ENCODE peak calls at places on chromosomes 12 and 14, in seven cellular contexts. X, E, S, V, Z, R and F are unnamed samples.

GRCh38 chr14:35512765-35513164 is 21.2 kb upstream of the INSM2 start:
- DNase-seq in E (no peak), S (no peak), X (no peak), Z (no peak), R (no peak), V (no peak), F (no peak)

GRCh38 chr12:38949363-38949762 is 44.0 kb upstream of the CPNE8 start:
- DNase-seq in E (no peak), S (no peak), Z (no peak), R (no peak), X (no peak), V (no peak), F (no peak)

GRCh38 chr12:26195250-26195640 is at the start of gene SSPN:
- DNase-seq in R (no peak), E (peak; percentile 84), V (peak; percentile 73), S (peak; percentile 93), X (peak; percentile 20), Z (peak; percentile 80), F (no peak)

GRCh38 chr14:105912641-105913180 is 386.3 kb downstream of the TMEM121 start:
- DNase-seq in Z (no peak), X (no peak), E (no peak), S (no peak), R (no peak), V (peak; percentile 4), F (no peak)

GRCh38 chr12:31482816-31483215 is 108.1 kb downstream of the DENND5B start:
- DNase-seq in E (no peak), S (no peak), X (peak; percentile 64), V (no peak), Z (no peak), R (no peak), F (no peak)

GRCh38 chr14:97705976-97706375 is 908.8 kb downstream of the VRK1 start:
- DNase-seq in E (no peak), V (no peak), Z (no peak), X (no peak), S (no peak), R (no peak), F (no peak)

GRCh38 chr12:49515266-49515665 is 23.6 kb upstream of the KCNH3 start:
- DNase-seq in S (no peak), E (peak; percentile 20), Z (no peak), R (no peak), V (no peak), X (peak; percentile 79), F (no peak)

GRCh38 chr12:66103011-66103913 is 27.3 kb downstream of the LLPH start:
- DNase-seq in V (no peak), S (no peak), E (no peak), Z (no peak), X (no peak), R (no peak), F (no peak)

GRCh38 chr12:132355742-132356681 is 26.6 kb upstream of the GALNT9 start:
- DNase-seq in Z (no peak), X (no peak), V (no peak), S (no peak), R (no peak), E (peak; percentile 81), F (no peak)

GRCh38 chr14:105935384-105935783 is 409.0 kb downstream of the TMEM121 start:
- DNase-seq in V (no peak), S (no peak), Z (no peak), X (no peak), E (no peak), R (no peak), F (no peak)

GRCh38 chr14:98056946-98057345 is 1215.1 kb downstream of the BCL11B start:
- DNase-seq in Z (no peak), R (no peak), S (no peak), V (no peak), E (no peak), X (no peak), F (no peak)

DNA sequence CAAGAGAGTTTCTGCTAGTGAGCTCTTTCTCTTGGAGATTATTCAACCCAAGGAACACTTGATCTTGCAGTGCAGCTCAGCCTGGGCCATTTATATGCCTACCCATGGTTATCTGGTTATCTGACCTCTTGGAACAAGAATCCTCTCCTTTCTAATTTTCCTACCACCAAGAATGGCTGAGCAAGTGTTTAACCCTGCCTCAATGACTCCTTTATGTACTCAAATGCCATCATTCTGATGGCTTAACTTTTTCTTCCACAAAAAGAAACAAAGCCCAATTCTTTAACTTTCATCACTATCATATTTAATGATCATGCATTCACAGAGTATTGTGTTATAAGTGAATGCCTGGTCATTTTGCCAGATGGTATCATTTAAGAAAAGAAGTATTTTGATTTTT is 67.8 kb downstream of the TMEM117 start:
- DNase-seq in Z (no peak), V (no peak), X (no peak), R (no peak), S (no peak), E (no peak), F (no peak)
- H3K4me3 ChIP-seq in Z (no peak overlapping the region), V (no peak overlapping the region), X (no peak overlapping the region), R (no peak overlapping the region), S (no peak overlapping the region), E (no peak overlapping the region), F (no peak overlapping the region)

DNA sequence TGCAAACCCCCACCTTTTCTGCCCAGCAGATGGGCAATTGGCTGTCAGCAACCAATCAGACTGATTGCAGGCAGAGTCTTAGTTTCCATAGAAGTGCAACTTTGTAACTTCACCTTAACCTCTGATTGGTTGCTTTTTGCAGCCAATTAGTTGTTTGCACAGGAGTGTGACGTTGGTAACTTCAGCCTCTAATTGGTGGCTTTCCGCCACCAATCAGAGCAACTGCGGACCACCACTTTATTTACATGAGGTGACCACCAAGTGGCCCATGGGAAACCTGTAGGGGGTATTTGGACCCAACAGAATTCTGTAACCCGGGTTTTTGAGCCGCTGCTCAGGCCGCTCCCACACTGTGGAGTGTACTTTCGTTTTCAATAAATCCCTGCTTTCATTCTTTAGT is 32.3 kb downstream of the CDKN1B start:
- DNase-seq in S (no peak), Z (no peak), X (no peak), E (no peak), R (no peak), V (no peak), F (no peak)
- H3K4me3 ChIP-seq in S (no peak overlapping the region), Z (no peak overlapping the region), X (peak overlapping the region; percentile 32), E (no peak overlapping the region), R (no peak overlapping the region), V (peak overlapping the region; percentile 42), F (no peak overlapping the region)

DNA sequence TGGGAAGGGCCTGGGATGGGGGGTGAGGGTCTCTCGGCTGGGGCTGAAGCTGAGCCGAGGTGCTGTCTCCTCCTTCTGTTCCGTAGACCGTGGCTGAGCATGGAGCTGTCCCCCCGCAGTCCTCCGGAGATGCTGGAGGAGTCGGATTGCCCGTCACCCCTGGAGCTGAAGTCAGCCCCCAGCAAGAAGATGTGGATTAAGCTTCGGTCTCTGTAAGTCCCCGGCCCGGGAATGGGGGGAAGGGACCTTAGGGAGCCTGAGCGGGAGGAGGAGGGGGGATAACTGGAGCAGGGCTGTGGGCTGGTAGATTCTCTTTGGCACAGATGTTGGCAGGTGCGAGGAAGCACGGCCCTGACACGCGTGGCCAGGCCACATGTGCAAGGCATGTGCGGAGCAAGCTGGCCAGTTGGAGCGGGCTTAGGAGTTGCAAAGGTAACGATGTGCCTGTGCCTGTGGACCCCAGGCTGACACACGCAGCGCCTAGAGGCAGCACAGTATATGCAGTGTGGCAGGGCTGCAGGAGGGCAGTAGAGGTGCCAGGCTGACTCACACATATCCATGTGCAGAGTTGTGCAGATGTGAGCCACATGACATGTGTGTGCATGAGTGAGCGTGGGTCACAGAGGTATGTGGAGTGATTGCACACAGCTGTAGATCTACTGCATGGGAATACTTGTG is 512 bp downstream of the PDE1B start:
- DNase-seq in X (no peak), Z (peak; percentile 3), V (no peak), E (peak; percentile 14), R (peak; percentile 23), S (no peak), F (no peak)
- H3K4me3 ChIP-seq in X (peak overlapping the region; percentile 39), Z (no peak overlapping the region), V (peak overlapping the region; percentile 65), E (no peak overlapping the region), R (peak overlapping the region; percentile 58), S (no peak overlapping the region), F (no peak overlapping the region)

DNA sequence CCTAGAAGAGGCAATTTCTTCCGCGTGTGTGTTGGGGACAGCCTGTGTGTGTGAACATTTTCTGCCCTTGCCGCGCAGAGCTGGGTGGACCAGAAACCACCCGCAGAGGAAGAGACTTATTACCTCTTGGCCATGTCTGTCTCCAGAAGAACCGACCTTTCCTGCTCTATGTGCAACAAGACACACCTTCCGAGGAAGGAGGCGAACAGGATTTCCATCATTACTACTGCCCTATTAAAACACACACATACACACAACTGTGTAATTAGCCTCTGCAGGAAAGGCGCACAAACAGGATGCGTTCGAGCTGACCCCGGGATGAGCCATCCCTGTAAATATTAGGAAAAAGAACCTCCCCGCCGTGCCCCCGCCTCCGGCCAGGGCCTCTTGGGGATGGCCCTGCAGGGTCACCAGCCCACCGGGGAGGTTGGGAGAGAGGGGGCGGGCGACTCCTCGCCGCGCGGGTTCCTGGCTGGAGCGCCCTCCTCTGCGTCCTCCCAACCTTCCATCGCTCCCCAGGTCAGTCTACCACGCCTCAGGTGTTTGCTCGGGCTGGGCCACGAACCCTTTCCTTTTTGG is 484 bp upstream of the PRKCH start:
- DNase-seq in Z (no peak), X (no peak), E (no peak), V (no peak), S (no peak), R (no peak), F (no peak)
- H3K4me3 ChIP-seq in Z (peak overlapping the region; percentile 67), X (peak overlapping the region; percentile 56), E (no peak overlapping the region), V (peak overlapping the region; percentile 77), S (peak overlapping the region; percentile 76), R (peak overlapping the region; percentile 90), F (peak overlapping the region; percentile 91)

DNA sequence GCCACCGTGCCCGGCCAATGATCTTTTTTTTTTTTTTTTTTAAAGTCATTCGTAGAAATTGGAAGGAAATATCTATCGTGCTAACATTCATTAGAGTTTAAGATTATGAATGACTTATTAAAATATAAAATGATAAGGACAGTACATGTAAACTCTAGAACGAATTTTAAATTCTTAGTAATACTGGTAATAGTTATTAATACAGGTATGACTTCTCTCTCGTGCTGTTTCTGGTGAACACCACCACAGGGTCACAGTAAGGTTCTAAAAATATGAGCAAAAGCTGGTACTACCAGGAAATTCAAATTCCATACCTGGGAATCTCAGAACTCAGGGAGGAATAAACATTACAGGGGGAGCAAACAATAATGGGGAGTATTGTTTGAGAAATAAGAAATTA is 26.2 kb downstream of the WNK1 start:
- DNase-seq in E (no peak), S (no peak), X (no peak), Z (no peak), R (no peak), V (no peak), F (no peak)
- H3K4me3 ChIP-seq in E (no peak overlapping the region), S (no peak overlapping the region), X (no peak overlapping the region), Z (no peak overlapping the region), R (peak overlapping the region; percentile 19), V (no peak overlapping the region), F (no peak overlapping the region)

GRCh38 chr14:50533314-50533705 is 941 bp upstream of the MAP4K5 start:
- DNase-seq in S (no peak), Z (no peak), X (no peak), R (no peak), V (no peak), E (no peak), F (no peak)
- H3K4me3 ChIP-seq in S (peak overlapping the region; percentile 3), Z (no peak overlapping the region), X (no peak overlapping the region), R (peak overlapping the region; percentile 50), V (peak overlapping the region; percentile 90), E (peak overlapping the region; percentile 81), F (peak overlapping the region; percentile 78)

GRCh38 chr14:74956000-74956279 is 543 bp upstream of the PGF start:
- DNase-seq in Z (no peak), E (no peak), X (no peak), R (no peak), S (no peak), V (no peak), F (no peak)
- H3K4me3 ChIP-seq in Z (no peak overlapping the region), E (no peak overlapping the region), X (peak overlapping the region; percentile 34), R (no peak overlapping the region), S (no peak overlapping the region), V (peak overlapping the region; percentile 77), F (no peak overlapping the region)

GRCh38 chr12:1474567-1475153 is 119.7 kb downstream of the FBXL14 start:
- DNase-seq in E (no peak), X (peak; percentile 91), V (no peak), R (no peak), Z (no peak), S (no peak), F (no peak)
- H3K4me3 ChIP-seq in E (no peak overlapping the region), X (peak overlapping the region; percentile 7), V (no peak overlapping the region), R (no peak overlapping the region), Z (no peak overlapping the region), S (no peak overlapping the region), F (no peak overlapping the region)